ENCODE peak calls at places on chromosomes 4 and X, in six cellular contexts. M is colonic mucosa, X is endodermal cell, L is SK-N-SH, T is OCI-LY7, C is HCT116. V is an unnamed sample.

GRCh38 chrX:105126201-105126600 is 94.3 kb downstream of the TEX13A start:
- DNase-seq in M (no peak), X (no peak), L (no peak), T (no peak), C (no peak), V (no peak)

GRCh38 chrX:107747596-107748161 is 27.9 kb downstream of the TSC22D3 start:
- DNase-seq in M (no peak), X (no peak), L (no peak), T (no peak), C (no peak), V (peak; percentile 58)

GRCh38 chr4:78308517-78308916 is 243.1 kb upstream of the ANXA3 start:
- DNase-seq in M (no peak), X (no peak), L (no peak), T (no peak), C (no peak), V (no peak)

GRCh38 chr4:125572601-125573000 is 257.8 kb downstream of the FAT4 start:
- DNase-seq in M (no peak), X (no peak), L (no peak), T (no peak), C (no peak), V (no peak)

GRCh38 chrX:1502241-1502640 is 34.7 kb downstream of the P2RY8 start:
- DNase-seq in M (no peak), X (no peak), L (no peak), T (peak; percentile 98), C (no peak), V (no peak)

GRCh38 chr4:96916731-96917130 is 1076.8 kb downstream of the PDHA2 start:
- DNase-seq in M (no peak), X (peak; percentile 60), L (peak; percentile 1), T (no peak), C (no peak), V (no peak)

GRCh38 chr4:6115746-6116586 is 84.4 kb downstream of the JAKMIP1 start:
- DNase-seq in M (no peak), X (peak; percentile 46), L (no peak), T (no peak), C (no peak), V (no peak)

GRCh38 chr4:5724377-5724776 is 13.4 kb downstream of the EVC start:
- DNase-seq in M (no peak), X (no peak), L (no peak), T (no peak), C (no peak), V (no peak)

GRCh38 chr4:113260671-113261070 is 211.2 kb downstream of the ANK2 start:
- DNase-seq in M (no peak), X (no peak), L (no peak), T (no peak), C (no peak), V (no peak)

GRCh38 chr4:30825008-30825765 is 105.0 kb downstream of the PCDH7 start:
- DNase-seq in M (no peak), X (no peak), L (no peak), T (no peak), C (no peak), V (no peak)

GRCh38 chr4:144899393-144899792 is 198.6 kb downstream of the ANAPC10 start:
- DNase-seq in M (no peak), X (no peak), L (no peak), T (no peak), C (no peak), V (no peak)

GRCh38 chrX:13898084-13898483 is 81.2 kb upstream of the GPM6B start:
- DNase-seq in M (no peak), X (peak; percentile 64), L (peak; percentile 11), T (peak; percentile 34), C (no peak), V (no peak)

GRCh38 chr4:57064811-57065711 is 45.1 kb downstream of the IGFBP7 start:
- DNase-seq in M (no peak), X (no peak), L (peak; percentile 50), T (no peak), C (no peak), V (no peak)

GRCh38 chrX:100659431-100660137 is 15.6 kb downstream of the SRPX2 start:
- DNase-seq in M (peak; percentile 54), X (no peak), L (no peak), T (no peak), C (no peak), V (no peak)

GRCh38 chr4:113908829-113909228 is 70.6 kb downstream of the ARSJ start:
- DNase-seq in M (no peak), X (no peak), L (no peak), T (peak; percentile 20), C (no peak), V (no peak)

GRCh38 chr4:54265366-54265765 is 36.3 kb downstream of the PDGFRA start:
- DNase-seq in M (no peak), X (no peak), L (no peak), T (no peak), C (no peak), V (no peak)

GRCh38 chrX:109614951-109615350 is 10.0 kb downstream of the KCNE5 start:
- DNase-seq in M (no peak), X (no peak), L (no peak), T (no peak), C (no peak), V (no peak)

GRCh38 chr4:87863486-87863885 is 30.7 kb downstream of the MEPE start:
- DNase-seq in M (no peak), X (no peak), L (no peak), T (no peak), C (no peak), V (no peak)

GRCh38 chr4:147928400-147928799 is 196.5 kb downstream of the ARHGAP10 start:
- DNase-seq in M (no peak), X (no peak), L (no peak), T (no peak), C (no peak), V (no peak)

GRCh38 chr4:52199574-52200338 is 148.7 kb downstream of the SPATA18 start:
- DNase-seq in M (no peak), X (no peak), L (no peak), T (no peak), C (no peak), V (no peak)

GRCh38 chrX:26925088-26925487 is 538.1 kb downstream of the PPP4R3C start:
- DNase-seq in M (no peak), X (no peak), L (no peak), T (no peak), C (no peak), V (no peak)

GRCh38 chr4:98624144-98624543 is 34.3 kb downstream of the TSPAN5 start:
- DNase-seq in M (no peak), X (no peak), L (no peak), T (no peak), C (no peak), V (no peak)

GRCh38 chr4:98624642-98625041 is 33.8 kb downstream of the TSPAN5 start:
- DNase-seq in M (no peak), X (no peak), L (no peak), T (no peak), C (no peak), V (no peak)

GRCh38 chr4:98626350-98626749 is 32.1 kb downstream of the TSPAN5 start:
- DNase-seq in M (no peak), X (peak; percentile 84), L (no peak), T (no peak), C (peak; percentile 92), V (peak; percentile 40)

GRCh38 chr4:98625920-98626319 is 32.5 kb downstream of the TSPAN5 start:
- DNase-seq in M (no peak), X (no peak), L (no peak), T (no peak), C (peak; percentile 38), V (no peak)

DNA sequence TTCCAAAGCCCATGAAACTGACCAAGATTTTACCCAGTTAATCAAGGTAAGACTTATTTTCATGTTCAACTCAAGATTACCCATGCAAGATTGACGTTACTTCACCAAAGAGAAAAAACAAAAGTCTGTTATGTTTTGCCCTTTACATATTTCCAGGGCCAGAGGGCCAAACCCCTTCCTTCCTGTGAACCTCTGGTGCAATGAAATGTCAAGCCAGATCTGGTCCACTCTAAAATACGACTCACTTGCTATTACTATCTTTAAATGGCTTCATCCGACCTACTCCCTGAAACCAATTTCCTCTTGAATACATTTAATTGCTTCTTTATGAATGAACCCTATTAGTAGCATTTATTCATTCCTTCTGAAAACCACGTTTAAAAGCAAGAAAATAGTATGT is 33.0 kb downstream of the TSPAN5 start:
- DNase-seq in M (no peak), X (no peak), L (no peak), T (no peak), C (no peak), V (no peak)
- H3K4me1 ChIP-seq in M (no peaks in the 10 kb centered on the region), X (peaks cover 6% of the 10 kb centered on the region), L (peaks cover 6% of the 10 kb centered on the region), T (no peaks in the 10 kb centered on the region), C (peaks cover 95% of the 10 kb centered on the region), V (peaks cover 23% of the 10 kb centered on the region)

DNA sequence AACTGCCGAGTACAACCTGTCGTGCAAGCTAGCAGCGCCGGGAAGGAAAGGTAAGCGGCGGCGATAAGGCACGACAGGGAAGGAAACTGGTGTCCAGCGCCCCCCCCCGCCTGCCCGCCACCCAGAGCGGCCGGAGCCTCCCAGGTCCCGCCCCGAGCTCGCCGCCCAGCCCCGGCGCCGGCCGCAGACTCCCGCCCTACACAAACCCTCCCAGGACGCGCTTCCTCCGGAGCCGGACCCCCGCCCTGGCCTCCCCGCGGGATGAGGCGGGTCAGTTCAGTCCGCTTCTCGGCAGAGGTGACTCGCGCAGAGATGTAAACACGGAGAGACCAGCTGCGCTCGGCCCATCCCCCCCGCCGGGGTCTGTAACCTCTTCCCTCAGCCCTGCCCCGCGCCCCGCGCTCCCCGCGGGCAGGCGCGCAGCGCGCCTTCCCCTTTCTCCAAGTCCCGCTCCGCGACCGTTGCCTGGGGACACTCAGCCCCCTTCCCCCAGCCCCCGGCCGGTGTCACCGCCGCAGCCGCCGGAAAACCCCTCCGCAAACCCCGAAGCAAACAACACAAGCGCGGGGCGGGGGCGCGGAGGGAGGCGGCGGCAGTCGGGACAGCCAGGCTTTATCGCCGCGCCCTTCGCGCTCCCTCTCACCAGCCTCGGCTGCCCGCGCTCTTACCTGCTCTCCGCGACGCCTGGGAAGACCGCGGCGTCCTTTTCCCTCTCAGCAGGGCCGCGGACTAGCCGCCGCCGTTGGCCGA is 544 bp downstream of the ELF2 start:
- DNase-seq in M (peak; percentile 87), X (peak; percentile 94), L (peak; percentile 84), T (peak; percentile 77), C (peak; percentile 43), V (peak; percentile 91)
- H3K27ac ChIP-seq in M (peak overlapping the region; percentile 99), X (peak overlapping the region; percentile 93), L (peak overlapping the region; percentile 94), T (peak overlapping the region; percentile 89), C (peak overlapping the region; percentile 85), V (peak overlapping the region; percentile 100)

GRCh38 chrX:63434665-63435064 is 83.5 kb upstream of the SPIN4 start:
- DNase-seq in M (peak; percentile 61), X (peak; percentile 53), L (no peak), T (no peak), C (peak; percentile 18), V (peak; percentile 25)
- H3K4me1 ChIP-seq in M (no peaks in the 10 kb centered on the region), X (no peaks in the 10 kb centered on the region), L (no peaks in the 10 kb centered on the region), T (no peaks in the 10 kb centered on the region), C (peaks cover 10% of the 10 kb centered on the region), V (no peaks in the 10 kb centered on the region)

GRCh38 chrX:11665144-11666040 is at the start of gene ARHGAP6:
- DNase-seq in M (peak; percentile 22), X (peak; percentile 81), L (peak; percentile 41), T (no peak), C (no peak), V (peak; percentile 47)

GRCh38 chrX:11663875-11664210 is 1.9 kb downstream of the ARHGAP6 start:
- DNase-seq in M (no peak), X (peak; percentile 49), L (no peak), T (no peak), C (no peak), V (peak; percentile 10)

GRCh38 chrX:11667286-11667685 is 1.6 kb upstream of the ARHGAP6 start:
- DNase-seq in M (no peak), X (no peak), L (no peak), T (no peak), C (no peak), V (no peak)

GRCh38 chrX:11666180-11666579 is 460 bp upstream of the ARHGAP6 start:
- DNase-seq in M (no peak), X (peak; percentile 70), L (peak; percentile 42), T (no peak), C (no peak), V (peak; percentile 44)

GRCh38 chrX:11664211-11664888 is 1.4 kb downstream of the ARHGAP6 start:
- DNase-seq in M (no peak), X (peak; percentile 61), L (peak; percentile 25), T (no peak), C (no peak), V (peak; percentile 18)
- H3K27ac ChIP-seq in M (no peak overlapping the region), X (no peak overlapping the region), L (no peak overlapping the region), T (no peak overlapping the region), C (no peak overlapping the region), V (no peak overlapping the region)

V was measured in hepatocyte.